ENCODE peak calls at places on chromosomes 3 and 15, in four cellular contexts. B, P, T and G are unnamed samples.

GRCh38 chr3:158420654-158421396 is 150.2 kb upstream of the MLF1 start:
- DNase-seq in B (no peak), P (peak), T (no peak), G (no peak)

GRCh38 chr3:188673509-188674239 is 498.1 kb upstream of the TPRG1 start:
- DNase-seq in B (no peak), P (peak), T (no peak), G (no peak)

GRCh38 chr3:45011756-45012441 is 14.2 kb upstream of the CLEC3B start:
- DNase-seq in B (peak), P (peak), T (no peak), G (peak)

GRCh38 chr3:127753338-127753737 is 69.0 kb downstream of the MGLL start:
- DNase-seq in B (no peak), P (no peak), T (no peak), G (no peak)

GRCh38 chr3:34782876-34783275 is 856.4 kb upstream of the ARPP21 start:
- DNase-seq in B (no peak), P (peak), T (no peak), G (no peak)

GRCh38 chr3:69815959-69816358 is 76.7 kb downstream of the MITF start:
- DNase-seq in B (no peak), P (no peak), T (no peak), G (no peak)

GRCh38 chr15:36481156-36481555 is 98.3 kb upstream of the CDIN1 start:
- DNase-seq in B (no peak), P (no peak), T (no peak), G (no peak)

GRCh38 chr3:142574665-142575064 is 3.9 kb downstream of the ATR start:
- DNase-seq in B (no peak), P (no peak), T (no peak), G (no peak)

GRCh38 chr3:148202386-148202785 is 495.3 kb upstream of the AGTR1 start:
- DNase-seq in B (no peak), P (no peak), T (no peak), G (no peak)

GRCh38 chr3:37993067-37993809 is 2.7 kb downstream of the VILL start:
- DNase-seq in B (no peak), P (no peak), T (no peak), G (no peak)

GRCh38 chr3:10272977-10273376 is 19.8 kb downstream of the GHRL start:
- DNase-seq in B (no peak), P (no peak), T (no peak), G (no peak)

GRCh38 chr3:143830063-143830462 is 18.2 kb downstream of the SLC9A9 start:
- DNase-seq in B (no peak), P (no peak), T (no peak), G (no peak)

GRCh38 chr3:78091478-78092119 is 1051.7 kb downstream of the ROBO2 start:
- DNase-seq in B (no peak), P (no peak), T (no peak), G (no peak)

GRCh38 chr3:119304201-119304713 is 10.1 kb downstream of the ARHGAP31 start:
- DNase-seq in B (no peak), P (peak), T (no peak), G (no peak)

GRCh38 chr3:189588818-189589569 is 42.2 kb upstream of the TP63 start:
- DNase-seq in B (no peak), P (no peak), T (no peak), G (no peak)

GRCh38 chr15:34047893-34048775 is 9.1 kb upstream of the AVEN start:
- DNase-seq in B (no peak), P (peak), T (no peak), G (no peak)

GRCh38 chr3:138809506-138810266 is 25.0 kb downstream of the PIK3CB start:
- DNase-seq in B (no peak), P (no peak), T (no peak), G (no peak)

GRCh38 chr3:128307029-128307633 is 153.8 kb downstream of the EEFSEC start:
- DNase-seq in B (no peak), P (peak), T (no peak), G (no peak)

GRCh38 chr3:187878776-187879524 is 133.7 kb upstream of the BCL6 start:
- DNase-seq in B (no peak), P (peak), T (no peak), G (no peak)

GRCh38 chr15:67178569-67179210 is 75.8 kb downstream of the AAGAB start:
- DNase-seq in B (no peak), P (peak), T (no peak), G (peak)

GRCh38 chr15:77013786-77014136 is 18.8 kb downstream of the PSTPIP1 start:
- DNase-seq in B (peak), P (no peak), T (peak), G (peak)

GRCh38 chr15:40737048-40737447 is 18.0 kb downstream of the RMDN3 start:
- DNase-seq in B (no peak), P (no peak), T (no peak), G (no peak)

GRCh38 chr3:33718595-33718907 is 497 bp upstream of the CLASP2 start:
- DNase-seq in B (no peak), P (no peak), T (no peak), G (no peak)

GRCh38 chr3:100103558-100104441 is 10.5 kb downstream of the FILIP1L start:
- DNase-seq in B (peak), P (peak), T (no peak), G (no peak)